ENCODE peak calls at places on chromosome 3, in five cellular contexts. E, N, H, B and C are unnamed samples.

GRCh38 chr3:155069729-155070128 is 10.4 kb upstream of the MME start:
- DNase-seq in E (no peak), N (no peak), H (peak; percentile 85), B (no peak), C (peak; percentile 74)

GRCh38 chr3:17808994-17809393 is 66.6 kb upstream of the TBC1D5 start:
- DNase-seq in E (no peak), N (no peak), H (peak; percentile 3), B (peak; percentile 80), C (peak; percentile 48)

GRCh38 chr3:30356901-30357753 is 249.3 kb upstream of the TGFBR2 start:
- DNase-seq in E (no peak), N (no peak), H (peak; percentile 33), B (no peak), C (peak; percentile 90)

GRCh38 chr3:46778101-46778500 is 60.4 kb upstream of the PRSS50 start:
- DNase-seq in E (no peak), N (no peak), H (no peak), B (no peak), C (no peak)

GRCh38 chr3:60657972-60658371 is 593.3 kb downstream of the FHIT start:
- DNase-seq in E (no peak), N (no peak), H (no peak), B (no peak), C (no peak)

GRCh38 chr3:65871305-65872141 is 167.2 kb downstream of the MAGI1 start:
- DNase-seq in E (no peak), N (peak; percentile 90), H (peak; percentile 26), B (no peak), C (peak; percentile 36)

GRCh38 chr3:175383366-175383765 is 524.2 kb downstream of the NAALADL2 start:
- DNase-seq in E (no peak), N (no peak), H (peak; percentile 7), B (no peak), C (no peak)

GRCh38 chr3:189267981-189268613 is 96.3 kb downstream of the TPRG1 start:
- DNase-seq in E (no peak), N (no peak), H (no peak), B (no peak), C (no peak)

GRCh38 chr3:23938657-23939056 is 6.4 kb upstream of the NR1D2 start:
- DNase-seq in E (no peak), N (no peak), H (no peak), B (peak; percentile 43), C (no peak)

GRCh38 chr3:153977148-153977547 is 144.0 kb upstream of the ARHGEF26 start:
- DNase-seq in E (no peak), N (no peak), H (no peak), B (no peak), C (peak; percentile 10)

GRCh38 chr3:106609666-106610301 is 741.0 kb upstream of the CBLB start:
- DNase-seq in E (peak; percentile 87), N (no peak), H (peak; percentile 93), B (peak; percentile 57), C (peak; percentile 69)

GRCh38 chr3:15630646-15631350 is 29.3 kb downstream of the BTD start:
- DNase-seq in E (no peak), N (no peak), H (peak; percentile 87), B (peak; percentile 58), C (no peak)

GRCh38 chr3:172355836-172356235 is 92.4 kb downstream of the GHSR start:
- DNase-seq in E (peak; percentile 88), N (no peak), H (peak; percentile 98), B (no peak), C (peak; percentile 90)

GRCh38 chr3:31704651-31705179 is 172.0 kb downstream of the STT3B start:
- DNase-seq in E (peak; percentile 65), N (peak; percentile 87), H (peak; percentile 92), B (no peak), C (peak; percentile 50)

GRCh38 chr3:65950340-65951326 is 88.1 kb downstream of the MAGI1 start:
- DNase-seq in E (no peak), N (no peak), H (no peak), B (no peak), C (no peak)

DNA sequence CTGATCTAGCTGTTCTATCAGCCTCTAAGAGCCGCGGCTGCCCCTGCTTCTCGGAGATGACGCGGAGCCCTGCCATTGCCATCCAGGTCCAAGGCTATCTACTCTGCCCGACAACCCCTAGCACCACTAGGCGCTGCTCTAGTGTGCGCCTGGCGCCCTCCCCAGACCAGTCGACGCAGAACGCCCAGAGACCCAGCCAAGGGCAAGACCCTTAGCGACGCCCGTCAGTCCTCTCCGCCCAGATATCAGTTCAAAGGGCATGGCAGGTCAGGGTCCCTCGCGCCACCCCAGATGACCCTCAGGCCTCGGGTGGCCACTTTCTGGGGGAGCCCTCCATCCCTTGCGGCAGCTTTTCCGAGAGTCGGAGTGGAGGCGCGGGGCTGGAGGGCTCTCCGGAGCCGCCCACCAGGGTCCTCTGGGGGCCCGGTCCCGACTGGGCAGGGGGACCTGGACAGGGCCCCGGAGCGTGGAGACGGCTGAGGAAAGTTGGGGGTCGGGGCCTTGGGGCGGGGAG is 371 bp upstream of the CLSTN2 start:
- DNase-seq in E (no peak), N (peak; percentile 64), H (no peak), B (no peak), C (peak; percentile 61)
- H3K4me3 ChIP-seq in E (no peak overlapping the region), N (peak overlapping the region; percentile 62), H (no peak overlapping the region), B (no peak overlapping the region), C (peak overlapping the region; percentile 86)

DNA sequence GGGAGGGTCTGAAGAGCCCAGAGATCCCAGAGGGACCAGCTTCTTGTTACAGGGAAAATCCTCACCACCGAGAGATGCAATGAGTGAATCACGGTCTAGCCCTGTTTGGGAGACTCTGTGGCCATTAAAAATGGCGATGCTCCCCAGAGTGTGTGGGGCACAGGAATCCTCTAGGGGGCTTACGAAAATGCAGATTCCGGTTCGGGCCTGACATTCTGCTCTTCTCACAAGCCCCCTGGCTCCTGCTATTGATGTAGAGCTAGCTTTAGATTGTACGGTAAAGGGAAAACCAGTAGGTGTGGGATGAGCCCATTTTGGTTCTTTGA is 35.5 kb upstream of the EPHB3 start:
- DNase-seq in E (no peak), N (no peak), H (no peak), B (no peak), C (no peak)
- TF ChIP-seq CTCF in E (no peak), N (no peak), H (no peak), B (no peak), C (no peak)

GRCh38 chr3:10962481-10963036 is 30.0 kb upstream of the SLC6A1 start:
- DNase-seq in E (no peak), N (no peak), H (no peak), B (no peak), C (no peak)
- H3K4me3 ChIP-seq in E (no peak overlapping the region), N (no peak overlapping the region), H (no peak overlapping the region), B (no peak overlapping the region), C (no peak overlapping the region)

DNA sequence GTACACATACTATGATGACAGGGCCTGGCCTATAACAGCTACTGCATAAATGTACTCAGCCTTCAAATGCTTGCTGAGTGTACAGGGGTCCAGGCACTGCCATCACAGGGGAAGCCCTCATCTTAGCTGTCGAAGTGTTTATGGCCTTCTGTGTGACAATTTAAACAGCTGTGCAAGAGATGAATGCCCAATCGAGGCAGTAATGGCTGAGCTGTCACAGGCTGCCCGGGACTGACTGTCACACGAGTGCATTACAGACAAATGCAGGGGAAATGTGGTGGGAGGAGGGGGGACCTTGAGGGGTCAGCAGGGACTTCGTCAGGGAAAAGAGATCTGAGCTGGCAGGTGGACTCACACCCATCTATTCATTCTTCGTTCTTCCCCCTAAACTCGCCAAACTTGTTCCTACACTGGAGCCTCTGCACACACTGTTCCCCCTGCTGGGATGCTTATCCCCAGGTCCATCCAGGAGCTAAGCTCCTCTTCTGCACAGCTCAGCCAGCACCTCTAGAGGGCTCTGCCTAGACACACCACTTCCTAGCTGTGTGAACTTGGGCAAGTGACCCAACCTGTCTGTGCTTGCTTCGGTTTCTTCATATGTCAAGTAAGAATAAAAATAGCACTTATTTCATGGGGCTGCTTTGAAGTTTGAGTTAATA is 156.2 kb upstream of the IQSEC1 start:
- DNase-seq in E (no peak), N (no peak), H (peak; percentile 7), B (peak; percentile 67), C (no peak)
- TF ChIP-seq CTCF in E (peak; percentile 29), N (no peak), H (peak; percentile 32), B (peak; percentile 77), C (peak; percentile 52)

GRCh38 chr3:141486416-141486734 is 452 bp upstream of the RASA2 start:
- DNase-seq in E (no peak), N (no peak), H (peak; percentile 72), B (peak; percentile 29), C (no peak)

GRCh38 chr3:141484701-141485287 is 2.0 kb upstream of the RASA2 start:
- DNase-seq in E (no peak), N (no peak), H (no peak), B (no peak), C (no peak)

GRCh38 chr3:141486735-141487418 is at the start of gene RASA2:
- DNase-seq in E (no peak), N (peak; percentile 71), H (peak; percentile 66), B (peak; percentile 79), C (no peak)

GRCh38 chr3:141487419-141488345 is 855 bp downstream of the RASA2 start:
- DNase-seq in E (no peak), N (peak; percentile 78), H (peak; percentile 44), B (peak; percentile 87), C (no peak)

DNA sequence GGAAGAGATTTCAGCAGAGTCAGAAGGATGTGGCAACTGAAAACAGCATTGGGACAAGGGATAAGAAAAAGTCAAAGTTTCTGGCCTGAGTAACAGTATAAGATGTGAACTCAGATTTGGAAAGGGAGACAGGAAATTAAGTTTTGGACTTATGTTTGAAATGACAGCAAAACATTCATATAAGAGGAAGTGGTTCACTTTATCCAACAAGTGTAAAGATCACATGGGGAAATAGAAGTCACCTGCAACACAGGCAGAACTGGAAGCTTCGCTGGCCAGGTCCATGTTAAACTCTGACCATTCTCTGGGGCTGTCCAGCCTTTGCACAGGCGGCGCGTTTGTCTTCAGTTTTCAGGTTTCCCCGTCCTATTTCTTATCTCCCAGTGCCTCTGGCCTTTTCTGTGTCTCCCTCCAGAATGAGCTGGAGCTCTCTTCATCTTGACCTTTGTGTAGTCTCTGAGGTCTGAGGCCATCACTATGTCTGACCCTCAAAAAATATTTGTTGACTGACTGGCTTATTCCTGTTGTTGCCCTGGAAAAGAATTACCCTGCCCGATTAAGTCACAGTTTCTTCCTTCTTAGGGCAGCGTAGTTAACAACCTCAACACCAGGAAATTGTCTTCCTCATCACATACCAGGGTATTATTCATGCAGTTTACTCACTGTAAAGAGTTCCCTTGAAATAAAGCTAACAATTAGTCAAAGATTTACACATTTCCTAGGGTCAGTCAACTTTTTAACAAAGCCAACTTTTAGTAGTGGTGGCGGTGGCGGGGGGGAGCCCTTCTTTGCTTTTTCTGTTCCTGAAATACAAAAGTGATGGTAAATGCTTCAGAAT is 1.0 kb upstream of the RASA2 start:
- DNase-seq in E (no peak), N (no peak), H (peak; percentile 76), B (peak; percentile 74), C (no peak)
- H3K4me3 ChIP-seq in E (peak overlapping the region; percentile 60), N (peak overlapping the region; percentile 77), H (peak overlapping the region; percentile 36), B (no peak overlapping the region), C (peak overlapping the region; percentile 55)

DNA sequence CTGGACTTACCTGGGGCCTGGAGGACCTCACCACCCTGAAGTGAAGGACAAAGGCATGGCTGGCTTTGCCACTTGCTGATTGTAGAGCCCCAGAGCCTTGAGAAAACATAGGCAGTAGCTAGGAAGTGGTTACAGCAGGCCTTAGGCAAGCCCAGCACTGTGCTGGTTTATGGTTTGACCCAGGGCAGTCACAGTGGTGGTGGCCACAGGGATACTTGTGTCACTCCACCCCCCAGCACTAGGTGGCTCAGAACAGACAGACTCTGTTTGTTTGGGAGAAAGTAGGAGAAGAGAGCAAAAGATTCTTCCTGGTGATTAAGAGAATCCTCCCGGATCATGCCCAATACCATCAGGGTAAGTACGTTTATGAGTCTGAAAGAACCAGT is 13.2 kb upstream of the COL8A1 start:
- DNase-seq in E (no peak), N (no peak), H (no peak), B (no peak), C (no peak)
- TF ChIP-seq CTCF in E (no peak), N (no peak), H (no peak), B (no peak), C (no peak)